ENCODE peak calls at places on chromosomes 1 and 21, in seven cellular contexts. J is cardiac muscle cell, Z is uterus, I is fibroblast of lung, B is Panc1, E is astrocyte, V is H1. S is an unnamed sample.

GRCh38 chr1:218971166-218971565 is 202.5 kb upstream of the LYPLAL1 start:
- DNase-seq in B (no peak), V (no peak), Z (no peak), E (no peak), J (peak; percentile 70), I (no peak), S (peak; percentile 33)

GRCh38 chr1:9233241-9233941 is 1.2 kb upstream of the H6PD start:
- DNase-seq in Z (peak; percentile 89), I (peak; percentile 54), V (no peak), B (no peak), E (peak; percentile 44), J (peak; percentile 99), S (peak; percentile 63)

GRCh38 chr1:185483647-185484450 is 166.8 kb upstream of the IVNS1ABP start:
- DNase-seq in I (peak; percentile 90), E (peak; percentile 89), Z (no peak), J (peak; percentile 68), V (no peak), B (no peak), S (peak; percentile 26)

GRCh38 chr21:41833138-41834115 is 45.7 kb downstream of the PRDM15 start:
- DNase-seq in J (no peak), Z (no peak), E (no peak), B (no peak), I (no peak), V (no peak), S (no peak)

GRCh38 chr1:42938596-42939184 is 20.0 kb downstream of the SLC2A1 start:
- DNase-seq in E (no peak), J (no peak), B (no peak), Z (no peak), I (no peak), V (no peak), S (no peak)

GRCh38 chr1:28045777-28046176 is 42.6 kb downstream of the EYA3 start:
- DNase-seq in E (no peak), Z (no peak), I (no peak), J (no peak), V (no peak), B (no peak), S (no peak)

GRCh38 chr1:207420109-207420508 is 34.0 kb upstream of the CR2 start:
- DNase-seq in V (no peak), I (no peak), B (no peak), J (no peak), E (no peak), Z (no peak), S (no peak)

GRCh38 chr1:30670195-30671060 is 53.0 kb downstream of the MATN1 start:
- DNase-seq in I (peak; percentile 23), Z (peak; percentile 51), E (peak; percentile 11), J (peak; percentile 46), B (no peak), V (no peak), S (no peak)

GRCh38 chr1:46618746-46619415 is 2.3 kb upstream of the MOB3C start:
- DNase-seq in B (no peak), J (no peak), V (no peak), Z (no peak), I (no peak), E (no peak), S (no peak)

GRCh38 chr1:38279148-38279547 is 232.6 kb upstream of the POU3F1 start:
- DNase-seq in Z (no peak), B (no peak), V (no peak), I (no peak), E (no peak), J (no peak), S (no peak)

GRCh38 chr21:44838038-44838895 is 20.4 kb upstream of the SUMO3 start:
- DNase-seq in J (no peak), Z (no peak), I (no peak), V (no peak), B (no peak), E (no peak), S (no peak)

GRCh38 chr1:181134543-181135461 is 46.3 kb downstream of the IER5 start:
- DNase-seq in Z (peak; percentile 59), E (peak; percentile 82), I (peak; percentile 89), B (no peak), V (no peak), J (peak; percentile 50), S (no peak)

GRCh38 chr1:218803351-218803997 is 370.2 kb upstream of the LYPLAL1 start:
- DNase-seq in B (no peak), V (no peak), I (no peak), J (no peak), Z (no peak), E (no peak), S (no peak)

GRCh38 chr1:168920456-168921094 is 185.9 kb upstream of the ATP1B1 start:
- DNase-seq in J (peak; percentile 88), E (no peak), Z (peak; percentile 26), I (no peak), B (peak; percentile 88), V (no peak), S (peak; percentile 56)

GRCh38 chr1:10835423-10836421 is 39.3 kb upstream of the CASZ1 start:
- DNase-seq in J (peak; percentile 42), Z (peak; percentile 59), B (no peak), I (peak; percentile 66), E (peak; percentile 32), V (peak; percentile 87), S (peak; percentile 85)

GRCh38 chr1:219163401-219163954 is 10.2 kb upstream of the LYPLAL1 start:
- DNase-seq in Z (no peak), V (no peak), I (no peak), J (no peak), E (no peak), B (no peak), S (no peak)

GRCh38 chr1:240492832-240493440 is 119.0 kb downstream of the GREM2 start:
- DNase-seq in I (peak; percentile 59), E (peak; percentile 44), B (no peak), J (peak; percentile 57), Z (no peak), V (peak; percentile 81), S (peak; percentile 76)

GRCh38 chr1:244049142-244049968 is 1.7 kb upstream of the ZBTB18 start:
- DNase-seq in V (no peak), J (peak; percentile 18), I (peak; percentile 23), Z (peak; percentile 30), B (no peak), E (no peak), S (peak; percentile 76)

GRCh38 chr21:38303300-38303699 is 46.5 kb downstream of the KCNJ15 start:
- DNase-seq in J (peak; percentile 88), Z (peak; percentile 35), V (no peak), E (peak; percentile 84), I (peak; percentile 89), B (peak; percentile 7), S (peak; percentile 49)

GRCh38 chr21:40622531-40622930 is 224.4 kb downstream of the DSCAM start:
- DNase-seq in J (no peak), I (peak; percentile 70), B (no peak), E (peak; percentile 51), Z (no peak), V (no peak), S (peak; percentile 13)

GRCh38 chr1:183218039-183218618 is 32.1 kb downstream of the LAMC2 start:
- DNase-seq in Z (no peak), B (no peak), V (no peak), I (no peak), E (no peak), J (no peak), S (no peak)

GRCh38 chr1:163570061-163570460 is 248.3 kb downstream of the NUF2 start:
- DNase-seq in I (no peak), J (no peak), E (no peak), B (no peak), Z (no peak), V (no peak), S (no peak)

GRCh38 chr1:40625476-40626382 is 39.8 kb downstream of the RIMS3 start:
- DNase-seq in Z (no peak), I (peak; percentile 48), B (no peak), J (peak; percentile 30), E (peak; percentile 39), V (no peak), S (no peak)
- TF ChIP-seq CTCF in Z (no peak), I (no peak), B (peak; percentile 27), J (no peak), E (no peak), V (no peak), S (no peak)

GRCh38 chr1:3262681-3263286 is 191.7 kb upstream of the ARHGEF16 start:
- DNase-seq in I (no peak), B (no peak), J (no peak), Z (no peak), V (no peak), E (no peak), S (no peak)

GRCh38 chr1:3263790-3264189 is 190.7 kb upstream of the ARHGEF16 start:
- DNase-seq in E (no peak), I (no peak), B (no peak), J (no peak), V (no peak), Z (no peak), S (no peak)

GRCh38 chr1:3265800-3266485 is 188.5 kb upstream of the ARHGEF16 start:
- DNase-seq in Z (no peak), E (no peak), B (no peak), V (no peak), J (no peak), I (no peak), S (no peak)

GRCh38 chr1:3261969-3262579 is 192.4 kb upstream of the ARHGEF16 start:
- DNase-seq in B (no peak), I (peak; percentile 12), Z (no peak), J (no peak), E (no peak), V (no peak), S (no peak)

GRCh38 chr1:3264456-3264855 is 190.0 kb upstream of the ARHGEF16 start:
- DNase-seq in E (no peak), B (no peak), J (no peak), I (no peak), V (no peak), Z (no peak), S (no peak)
- H3K9me3 ChIP-seq in E (no peaks in the 10 kb centered on the region), B (no peaks in the 10 kb centered on the region), J (no peaks in the 10 kb centered on the region), I (no peaks in the 10 kb centered on the region), V (no peaks in the 10 kb centered on the region), Z (no peaks in the 10 kb centered on the region), S (no peaks in the 10 kb centered on the region)

DNA sequence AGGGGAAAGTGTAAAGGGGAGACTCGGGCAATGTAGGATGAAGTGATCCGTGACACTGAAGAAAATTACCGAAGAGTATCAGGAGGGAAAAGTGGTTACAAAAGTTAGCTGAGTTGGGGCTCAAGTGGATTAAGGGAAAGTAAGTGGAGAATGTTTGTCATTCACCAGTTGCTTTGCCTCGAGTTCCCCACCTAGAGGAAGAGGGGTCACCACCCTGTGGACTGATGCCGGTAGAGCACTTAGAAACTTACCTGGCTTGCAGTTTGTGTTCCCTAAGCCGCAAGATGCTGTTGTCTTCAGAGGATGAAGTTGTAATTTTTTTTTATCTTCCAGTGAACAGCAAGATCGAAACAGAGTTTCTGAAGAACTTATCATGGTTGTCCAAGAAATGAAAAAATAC is 1.0 kb downstream of the PER3 start:
- DNase-seq in B (no peak), J (no peak), V (no peak), Z (no peak), I (no peak), E (no peak), S (no peak)
- H3K4me3 ChIP-seq in B (peak overlapping the region; percentile 65), J (no peak overlapping the region), V (peak overlapping the region; percentile 14), Z (no peak overlapping the region), I (peak overlapping the region; percentile 51), E (no peak overlapping the region), S (no peak overlapping the region)

DNA sequence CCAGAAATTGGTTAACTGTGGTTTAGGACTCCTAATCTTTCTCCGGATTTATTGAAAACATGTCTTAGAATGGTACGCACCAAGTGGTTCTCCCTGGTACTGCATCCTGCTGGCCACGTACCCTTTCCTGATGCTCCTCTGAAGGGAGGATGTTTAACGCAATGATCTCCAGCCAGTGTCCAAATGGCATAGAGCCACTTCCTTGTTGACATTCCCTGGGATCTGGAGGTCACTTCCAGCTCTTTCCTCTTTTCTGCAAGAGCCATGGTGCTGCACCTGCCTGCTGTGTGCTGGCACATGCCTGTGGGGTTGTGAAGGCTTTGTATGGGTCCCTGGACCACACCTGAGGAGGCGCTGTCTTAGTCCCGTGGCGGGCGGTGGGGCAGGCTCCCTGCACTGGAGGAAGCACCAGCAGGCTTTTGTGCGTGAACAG is 53.9 kb downstream of the GALNT2 start:
- DNase-seq in E (no peak), Z (no peak), I (no peak), J (peak; percentile 40), V (no peak), B (no peak), S (no peak)
- TF ChIP-seq CTCF in E (peak; percentile 57), Z (peak; percentile 7), I (peak; percentile 51), J (peak; percentile 54), V (peak; percentile 83), B (peak; percentile 71), S (peak; percentile 34)

S was measured in hepatocyte.